ENCODE peak calls at places on chromosomes 7 and 10, in eight cellular contexts. One of them, this sample, is unnamed. For H3K9me3 and H3K4me1, the result is how much of the 10 kb centered on the place peaks cover.

GRCh38 chr10:20993387-20994170 is 96.5 kb upstream of the NEBL start:
- DNase-seq in sigmoid colon: no peak
- DNase-seq in fibroblast of lung: peak
- DNase-seq in esophagus squamous epithelium: no peak
- DNase-seq in CD4-positive, CD25-positive, alpha-beta regulatory T cell: no peak
- DNase-seq in adrenal gland: no peak
- DNase-seq in SJSA1: peak
- DNase-seq in OCI-LY7: no peak
- DNase-seq in this sample: peak

GRCh38 chr10:78703581-78703980 is 365.2 kb upstream of the ZMIZ1 start:
- DNase-seq in sigmoid colon: no peak
- DNase-seq in fibroblast of lung: no peak
- DNase-seq in esophagus squamous epithelium: no peak
- DNase-seq in CD4-positive, CD25-positive, alpha-beta regulatory T cell: no peak
- DNase-seq in adrenal gland: no peak
- DNase-seq in SJSA1: no peak
- DNase-seq in OCI-LY7: no peak
- DNase-seq in this sample: peak

GRCh38 chr10:35605191-35605590 is at the start of gene GJD4:
- DNase-seq in sigmoid colon: no peak
- DNase-seq in fibroblast of lung: no peak
- DNase-seq in esophagus squamous epithelium: no peak
- DNase-seq in CD4-positive, CD25-positive, alpha-beta regulatory T cell: no peak
- DNase-seq in adrenal gland: no peak
- DNase-seq in SJSA1: no peak
- DNase-seq in OCI-LY7: no peak
- DNase-seq in this sample: no peak

GRCh38 chr10:6647811-6648526 is 67.9 kb upstream of the PRKCQ start:
- DNase-seq in sigmoid colon: no peak
- DNase-seq in fibroblast of lung: peak
- DNase-seq in esophagus squamous epithelium: no peak
- DNase-seq in CD4-positive, CD25-positive, alpha-beta regulatory T cell: peak
- DNase-seq in adrenal gland: peak
- DNase-seq in SJSA1: peak
- DNase-seq in OCI-LY7: peak
- DNase-seq in this sample: peak

GRCh38 chr10:104581884-104582603 is 59.0 kb upstream of the SORCS3 start:
- DNase-seq in sigmoid colon: no peak
- DNase-seq in fibroblast of lung: peak
- DNase-seq in esophagus squamous epithelium: no peak
- DNase-seq in CD4-positive, CD25-positive, alpha-beta regulatory T cell: no peak
- DNase-seq in adrenal gland: no peak
- DNase-seq in SJSA1: no peak
- DNase-seq in OCI-LY7: no peak
- DNase-seq in this sample: no peak

GRCh38 chr10:101467286-101467770 is 113.4 kb downstream of the BTRC start:
- DNase-seq in sigmoid colon: no peak
- DNase-seq in fibroblast of lung: peak
- DNase-seq in esophagus squamous epithelium: no peak
- DNase-seq in CD4-positive, CD25-positive, alpha-beta regulatory T cell: peak
- DNase-seq in adrenal gland: peak
- DNase-seq in SJSA1: no peak
- DNase-seq in OCI-LY7: peak
- DNase-seq in this sample: peak

GRCh38 chr7:141074162-141074989 is 512 bp downstream of the TMEM178B start:
- DNase-seq in sigmoid colon: no peak
- DNase-seq in fibroblast of lung: peak
- DNase-seq in esophagus squamous epithelium: no peak
- DNase-seq in CD4-positive, CD25-positive, alpha-beta regulatory T cell: peak
- DNase-seq in adrenal gland: peak
- DNase-seq in SJSA1: no peak
- DNase-seq in OCI-LY7: no peak
- DNase-seq in this sample: peak

GRCh38 chr7:151851160-151851751 is 25.7 kb downstream of the PRKAG2 start:
- DNase-seq in sigmoid colon: no peak
- DNase-seq in fibroblast of lung: no peak
- DNase-seq in esophagus squamous epithelium: no peak
- DNase-seq in CD4-positive, CD25-positive, alpha-beta regulatory T cell: peak
- DNase-seq in adrenal gland: no peak
- DNase-seq in SJSA1: no peak
- DNase-seq in OCI-LY7: no peak
- DNase-seq in this sample: no peak

GRCh38 chr10:72981028-72981881 is 26.6 kb upstream of the PLA2G12B start:
- DNase-seq in sigmoid colon: no peak
- DNase-seq in fibroblast of lung: no peak
- DNase-seq in esophagus squamous epithelium: no peak
- DNase-seq in CD4-positive, CD25-positive, alpha-beta regulatory T cell: no peak
- DNase-seq in adrenal gland: no peak
- DNase-seq in SJSA1: no peak
- DNase-seq in OCI-LY7: no peak
- DNase-seq in this sample: peak

GRCh38 chr10:8283166-8283905 is 228.8 kb downstream of the GATA3 start:
- DNase-seq in sigmoid colon: no peak
- DNase-seq in fibroblast of lung: no peak
- DNase-seq in esophagus squamous epithelium: no peak
- DNase-seq in CD4-positive, CD25-positive, alpha-beta regulatory T cell: no peak
- DNase-seq in adrenal gland: no peak
- DNase-seq in SJSA1: no peak
- DNase-seq in OCI-LY7: no peak
- DNase-seq in this sample: no peak

GRCh38 chr7:54839538-54840213 is 80.7 kb upstream of the SEC61G start:
- DNase-seq in sigmoid colon: peak
- DNase-seq in fibroblast of lung: peak
- DNase-seq in esophagus squamous epithelium: no peak
- DNase-seq in CD4-positive, CD25-positive, alpha-beta regulatory T cell: no peak
- DNase-seq in adrenal gland: peak
- DNase-seq in SJSA1: peak
- DNase-seq in OCI-LY7: no peak
- DNase-seq in this sample: peak

GRCh38 chr10:94315975-94316464 is 46.7 kb downstream of the NOC3L start:
- DNase-seq in sigmoid colon: no peak
- DNase-seq in fibroblast of lung: peak
- DNase-seq in esophagus squamous epithelium: no peak
- DNase-seq in CD4-positive, CD25-positive, alpha-beta regulatory T cell: no peak
- DNase-seq in adrenal gland: no peak
- DNase-seq in SJSA1: no peak
- DNase-seq in OCI-LY7: no peak
- DNase-seq in this sample: no peak

GRCh38 chr7:25171516-25171915 is 46.5 kb upstream of the CYCS start:
- DNase-seq in sigmoid colon: no peak
- DNase-seq in fibroblast of lung: no peak
- DNase-seq in esophagus squamous epithelium: no peak
- DNase-seq in CD4-positive, CD25-positive, alpha-beta regulatory T cell: no peak
- DNase-seq in adrenal gland: no peak
- DNase-seq in SJSA1: no peak
- DNase-seq in OCI-LY7: no peak
- DNase-seq in this sample: no peak

GRCh38 chr7:30923774-30924413 is 12.2 kb downstream of the AQP1 start:
- DNase-seq in sigmoid colon: peak
- DNase-seq in fibroblast of lung: no peak
- DNase-seq in esophagus squamous epithelium: no peak
- DNase-seq in CD4-positive, CD25-positive, alpha-beta regulatory T cell: no peak
- DNase-seq in adrenal gland: no peak
- DNase-seq in SJSA1: peak
- DNase-seq in OCI-LY7: no peak
- DNase-seq in this sample: no peak

GRCh38 chr10:70137927-70138883 is 5.6 kb upstream of the AIFM2 start:
- DNase-seq in sigmoid colon: peak
- DNase-seq in fibroblast of lung: no peak
- DNase-seq in esophagus squamous epithelium: no peak
- DNase-seq in CD4-positive, CD25-positive, alpha-beta regulatory T cell: no peak
- DNase-seq in adrenal gland: no peak
- DNase-seq in SJSA1: no peak
- DNase-seq in OCI-LY7: no peak
- DNase-seq in this sample: no peak

GRCh38 chr7:53993205-53993604 is 549.0 kb upstream of the VSTM2A start:
- DNase-seq in sigmoid colon: no peak
- DNase-seq in fibroblast of lung: no peak
- DNase-seq in esophagus squamous epithelium: no peak
- DNase-seq in CD4-positive, CD25-positive, alpha-beta regulatory T cell: no peak
- DNase-seq in adrenal gland: no peak
- DNase-seq in SJSA1: no peak
- DNase-seq in OCI-LY7: no peak
- DNase-seq in this sample: no peak

GRCh38 chr7:2715341-2716231 is 27.6 kb downstream of the AMZ1 start:
- DNase-seq in sigmoid colon: no peak
- DNase-seq in fibroblast of lung: no peak
- DNase-seq in esophagus squamous epithelium: no peak
- DNase-seq in CD4-positive, CD25-positive, alpha-beta regulatory T cell: peak
- DNase-seq in adrenal gland: no peak
- DNase-seq in SJSA1: no peak
- DNase-seq in OCI-LY7: peak
- DNase-seq in this sample: no peak

GRCh38 chr10:128210215-128211063 is 84.2 kb upstream of the MKI67 start:
- DNase-seq in sigmoid colon: peak
- DNase-seq in fibroblast of lung: peak
- DNase-seq in esophagus squamous epithelium: no peak
- DNase-seq in CD4-positive, CD25-positive, alpha-beta regulatory T cell: peak
- DNase-seq in adrenal gland: peak
- DNase-seq in SJSA1: no peak
- DNase-seq in OCI-LY7: no peak
- DNase-seq in this sample: no peak

DNA sequence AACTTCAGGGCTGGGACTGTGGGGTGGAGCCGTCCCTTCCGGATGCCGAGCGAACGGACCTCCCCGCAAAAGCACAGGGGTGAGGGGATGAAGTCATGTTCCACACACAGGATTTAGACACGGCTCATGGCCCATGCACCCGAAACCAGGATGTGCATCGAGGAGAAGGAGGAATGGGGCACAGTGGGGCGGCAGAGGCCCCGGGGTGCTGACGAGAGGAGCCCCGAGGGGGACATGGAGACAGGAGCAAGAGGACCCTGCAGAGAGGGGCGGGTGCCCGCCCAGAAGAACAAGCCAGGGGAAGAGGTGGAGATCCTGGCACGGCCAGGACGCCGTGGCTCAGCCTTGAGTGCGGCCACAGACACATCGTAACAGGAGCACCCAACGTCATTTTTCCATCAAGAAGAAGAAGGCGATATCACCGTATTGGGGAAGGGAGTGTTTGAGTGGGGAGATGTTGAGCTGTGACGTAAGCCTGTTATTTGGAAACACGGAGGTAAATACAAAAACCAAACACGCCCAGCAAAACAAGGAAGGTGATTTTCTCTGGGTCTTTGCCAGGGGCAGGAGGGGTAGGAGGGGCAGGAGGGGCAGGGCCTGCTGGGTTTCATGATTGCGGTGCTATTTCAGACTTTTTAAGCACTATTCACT is 25.3 kb upstream of the FOXL3 start:
- DNase-seq in sigmoid colon: no peak
- DNase-seq in fibroblast of lung: no peak
- DNase-seq in esophagus squamous epithelium: no peak
- DNase-seq in CD4-positive, CD25-positive, alpha-beta regulatory T cell: no peak
- DNase-seq in adrenal gland: no peak
- DNase-seq in SJSA1: no peak
- DNase-seq in OCI-LY7: no peak
- DNase-seq in this sample: no peak
- H3K9me3 ChIP-seq in sigmoid colon: under half
- H3K9me3 ChIP-seq in fibroblast of lung: under half
- H3K9me3 ChIP-seq in esophagus squamous epithelium: under half
- H3K9me3 ChIP-seq in CD4-positive, CD25-positive, alpha-beta regulatory T cell: under half
- H3K9me3 ChIP-seq in adrenal gland: under half
- H3K9me3 ChIP-seq in SJSA1: under half
- H3K9me3 ChIP-seq in OCI-LY7: under half
- H3K9me3 ChIP-seq in this sample: under half

GRCh38 chr7:1049006-1049741 is 4.8 kb downstream of the GPR146 start:
- DNase-seq in sigmoid colon: no peak
- DNase-seq in fibroblast of lung: no peak
- DNase-seq in esophagus squamous epithelium: no peak
- DNase-seq in CD4-positive, CD25-positive, alpha-beta regulatory T cell: peak
- DNase-seq in adrenal gland: no peak
- DNase-seq in SJSA1: no peak
- DNase-seq in OCI-LY7: no peak
- DNase-seq in this sample: no peak

GRCh38 chr7:1052031-1052818 is 7.9 kb downstream of the GPR146 start:
- DNase-seq in sigmoid colon: no peak
- DNase-seq in fibroblast of lung: no peak
- DNase-seq in esophagus squamous epithelium: no peak
- DNase-seq in CD4-positive, CD25-positive, alpha-beta regulatory T cell: no peak
- DNase-seq in adrenal gland: no peak
- DNase-seq in SJSA1: no peak
- DNase-seq in OCI-LY7: no peak
- DNase-seq in this sample: no peak

GRCh38 chr7:1050956-1051690 is 6.8 kb downstream of the GPR146 start:
- DNase-seq in sigmoid colon: no peak
- DNase-seq in fibroblast of lung: no peak
- DNase-seq in esophagus squamous epithelium: no peak
- DNase-seq in CD4-positive, CD25-positive, alpha-beta regulatory T cell: no peak
- DNase-seq in adrenal gland: no peak
- DNase-seq in SJSA1: no peak
- DNase-seq in OCI-LY7: no peak
- DNase-seq in this sample: no peak

GRCh38 chr7:1050254-1050906 is 6.0 kb downstream of the GPR146 start:
- DNase-seq in sigmoid colon: no peak
- DNase-seq in fibroblast of lung: no peak
- DNase-seq in esophagus squamous epithelium: no peak
- DNase-seq in CD4-positive, CD25-positive, alpha-beta regulatory T cell: no peak
- DNase-seq in adrenal gland: no peak
- DNase-seq in SJSA1: no peak
- DNase-seq in OCI-LY7: no peak
- DNase-seq in this sample: no peak

GRCh38 chr7:1049801-1050200 is 5.5 kb downstream of the GPR146 start:
- DNase-seq in sigmoid colon: no peak
- DNase-seq in fibroblast of lung: no peak
- DNase-seq in esophagus squamous epithelium: no peak
- DNase-seq in CD4-positive, CD25-positive, alpha-beta regulatory T cell: no peak
- DNase-seq in adrenal gland: no peak
- DNase-seq in SJSA1: no peak
- DNase-seq in OCI-LY7: no peak
- DNase-seq in this sample: no peak
- H3K4me1 ChIP-seq in sigmoid colon: under half
- H3K4me1 ChIP-seq in fibroblast of lung: under half
- H3K4me1 ChIP-seq in esophagus squamous epithelium: half or more
- H3K4me1 ChIP-seq in CD4-positive, CD25-positive, alpha-beta regulatory T cell: half or more
- H3K4me1 ChIP-seq in adrenal gland: half or more
- H3K4me1 ChIP-seq in SJSA1: under half
- H3K4me1 ChIP-seq in OCI-LY7: under half
- H3K4me1 ChIP-seq in this sample: under half

GRCh38 chr7:111356941-111357340 is 205.4 kb downstream of the IMMP2L start:
- DNase-seq in sigmoid colon: no peak
- DNase-seq in fibroblast of lung: peak
- DNase-seq in esophagus squamous epithelium: no peak
- DNase-seq in CD4-positive, CD25-positive, alpha-beta regulatory T cell: no peak
- DNase-seq in adrenal gland: no peak
- DNase-seq in SJSA1: no peak
- DNase-seq in OCI-LY7: no peak
- DNase-seq in this sample: peak
- H3K27ac ChIP-seq in sigmoid colon: no peak
- H3K27ac ChIP-seq in fibroblast of lung: no peak
- H3K27ac ChIP-seq in esophagus squamous epithelium: no peak
- H3K27ac ChIP-seq in CD4-positive, CD25-positive, alpha-beta regulatory T cell: no peak
- H3K27ac ChIP-seq in adrenal gland: no peak
- H3K27ac ChIP-seq in SJSA1: no peak
- H3K27ac ChIP-seq in OCI-LY7: no peak
- H3K27ac ChIP-seq in this sample: peak

GRCh38 chr7:159240962-159241361 is 96.3 kb upstream of the VIPR2 start:
- DNase-seq in sigmoid colon: no peak
- DNase-seq in fibroblast of lung: no peak
- DNase-seq in esophagus squamous epithelium: no peak
- DNase-seq in CD4-positive, CD25-positive, alpha-beta regulatory T cell: no peak
- DNase-seq in adrenal gland: no peak
- DNase-seq in SJSA1: no peak
- DNase-seq in OCI-LY7: no peak
- DNase-seq in this sample: no peak

GRCh38 chr7:159237022-159237421 is 92.4 kb upstream of the VIPR2 start:
- DNase-seq in sigmoid colon: no peak
- DNase-seq in fibroblast of lung: no peak
- DNase-seq in esophagus squamous epithelium: no peak
- DNase-seq in CD4-positive, CD25-positive, alpha-beta regulatory T cell: no peak
- DNase-seq in adrenal gland: no peak
- DNase-seq in SJSA1: no peak
- DNase-seq in OCI-LY7: no peak
- DNase-seq in this sample: no peak

GRCh38 chr7:159239028-159239427 is 94.4 kb upstream of the VIPR2 start:
- DNase-seq in sigmoid colon: no peak
- DNase-seq in fibroblast of lung: no peak
- DNase-seq in esophagus squamous epithelium: no peak
- DNase-seq in CD4-positive, CD25-positive, alpha-beta regulatory T cell: no peak
- DNase-seq in adrenal gland: no peak
- DNase-seq in SJSA1: no peak
- DNase-seq in OCI-LY7: no peak
- DNase-seq in this sample: no peak
- H3K9me3 ChIP-seq in sigmoid colon: under half
- H3K9me3 ChIP-seq in fibroblast of lung: under half
- H3K9me3 ChIP-seq in esophagus squamous epithelium: under half
- H3K9me3 ChIP-seq in CD4-positive, CD25-positive, alpha-beta regulatory T cell: under half
- H3K9me3 ChIP-seq in adrenal gland: under half
- H3K9me3 ChIP-seq in SJSA1: under half
- H3K9me3 ChIP-seq in OCI-LY7: under half
- H3K9me3 ChIP-seq in this sample: under half